ENCODE peak calls at places on chromosome 1, in ten cellular contexts. R is right atrium auricular region, X is IMR-90, C is esophagus muscularis mucosa, O is uterus, Y is endothelial cell of umbilical vein, S is lung, B is prostate gland, F is A549, W is esophagus squamous epithelium. P is an unnamed sample.

GRCh38 chr1:68218485-68218884 is 13.8 kb downstream of the WLS start:
- DNase-seq in R (no peak), X (no peak), C (no peak), O (no peak), Y (no peak), S (no peak), B (peak; percentile 56), F (no peak), W (no peak), P (no peak)

GRCh38 chr1:234610582-234611152 is 689 bp upstream of the IRF2BP2 start:
- DNase-seq in R (peak; percentile 98), X (peak; percentile 95), C (peak; percentile 99), O (peak; percentile 94), Y (peak; percentile 95), S (peak; percentile 96), B (peak; percentile 93), F (peak; percentile 92), W (peak; percentile 68), P (peak; percentile 97)

GRCh38 chr1:180168786-180169640 is 14.3 kb downstream of the QSOX1 start:
- DNase-seq in R (no peak), X (peak; percentile 22), C (no peak), O (peak; percentile 13), Y (peak; percentile 51), S (peak; percentile 51), B (peak; percentile 50), F (peak; percentile 82), W (no peak), P (peak; percentile 86)

GRCh38 chr1:230186003-230186863 is 119.2 kb downstream of the GALNT2 start:
- DNase-seq in R (no peak), X (peak; percentile 93), C (peak; percentile 92), O (no peak), Y (peak; percentile 92), S (peak; percentile 89), B (peak; percentile 87), F (peak; percentile 87), W (no peak), P (peak; percentile 78)

GRCh38 chr1:93207211-93207610 is 26.7 kb downstream of the CCDC18 start:
- DNase-seq in R (no peak), X (no peak), C (no peak), O (no peak), Y (no peak), S (no peak), B (no peak), F (no peak), W (no peak), P (no peak)

GRCh38 chr1:55472784-55473183 is 257.6 kb upstream of the USP24 start:
- DNase-seq in R (no peak), X (peak; percentile 31), C (no peak), O (no peak), Y (peak; percentile 26), S (no peak), B (no peak), F (peak; percentile 13), W (no peak), P (no peak)

GRCh38 chr1:31748265-31748859 is 15.8 kb downstream of the ADGRB2 start:
- DNase-seq in R (no peak), X (peak; percentile 31), C (no peak), O (no peak), Y (no peak), S (no peak), B (no peak), F (no peak), W (no peak), P (no peak)

GRCh38 chr1:200129480-200129879 is 102.0 kb downstream of the NR5A2 start:
- DNase-seq in R (no peak), X (no peak), C (no peak), O (no peak), Y (no peak), S (no peak), B (no peak), F (no peak), W (no peak), P (no peak)

GRCh38 chr1:172638885-172639831 is 19.7 kb upstream of the FASLG start:
- DNase-seq in R (no peak), X (peak; percentile 99), C (no peak), O (no peak), Y (no peak), S (no peak), B (no peak), F (peak; percentile 51), W (no peak), P (no peak)

GRCh38 chr1:109579496-109579895 is 31.1 kb downstream of the GNAI3 start:
- DNase-seq in R (no peak), X (peak; percentile 28), C (no peak), O (no peak), Y (no peak), S (no peak), B (no peak), F (no peak), W (no peak), P (no peak)

GRCh38 chr1:155226910-155227260 is 18.4 kb downstream of the MTX1 start:
- DNase-seq in R (no peak), X (peak; percentile 38), C (no peak), O (peak; percentile 45), Y (no peak), S (no peak), B (no peak), F (peak; percentile 52), W (no peak), P (peak; percentile 53)

GRCh38 chr1:23018661-23019093 is 591 bp upstream of the KDM1A start:
- DNase-seq in R (no peak), X (no peak), C (no peak), O (peak; percentile 24), Y (no peak), S (no peak), B (peak; percentile 10), F (peak; percentile 16), W (no peak), P (peak; percentile 25)

GRCh38 chr1:181391297-181391905 is 91.9 kb upstream of the CACNA1E start:
- DNase-seq in R (no peak), X (no peak), C (no peak), O (no peak), Y (no peak), S (no peak), B (no peak), F (no peak), W (no peak), P (no peak)

GRCh38 chr1:38908821-38909220 is 27.4 kb upstream of the GJA9 start:
- DNase-seq in R (no peak), X (no peak), C (no peak), O (no peak), Y (no peak), S (no peak), B (no peak), F (no peak), W (no peak), P (no peak)

GRCh38 chr1:24657781-24658180 is 14.7 kb downstream of the SRRM1 start:
- DNase-seq in R (no peak), X (no peak), C (no peak), O (no peak), Y (no peak), S (no peak), B (no peak), F (no peak), W (no peak), P (no peak)

DNA sequence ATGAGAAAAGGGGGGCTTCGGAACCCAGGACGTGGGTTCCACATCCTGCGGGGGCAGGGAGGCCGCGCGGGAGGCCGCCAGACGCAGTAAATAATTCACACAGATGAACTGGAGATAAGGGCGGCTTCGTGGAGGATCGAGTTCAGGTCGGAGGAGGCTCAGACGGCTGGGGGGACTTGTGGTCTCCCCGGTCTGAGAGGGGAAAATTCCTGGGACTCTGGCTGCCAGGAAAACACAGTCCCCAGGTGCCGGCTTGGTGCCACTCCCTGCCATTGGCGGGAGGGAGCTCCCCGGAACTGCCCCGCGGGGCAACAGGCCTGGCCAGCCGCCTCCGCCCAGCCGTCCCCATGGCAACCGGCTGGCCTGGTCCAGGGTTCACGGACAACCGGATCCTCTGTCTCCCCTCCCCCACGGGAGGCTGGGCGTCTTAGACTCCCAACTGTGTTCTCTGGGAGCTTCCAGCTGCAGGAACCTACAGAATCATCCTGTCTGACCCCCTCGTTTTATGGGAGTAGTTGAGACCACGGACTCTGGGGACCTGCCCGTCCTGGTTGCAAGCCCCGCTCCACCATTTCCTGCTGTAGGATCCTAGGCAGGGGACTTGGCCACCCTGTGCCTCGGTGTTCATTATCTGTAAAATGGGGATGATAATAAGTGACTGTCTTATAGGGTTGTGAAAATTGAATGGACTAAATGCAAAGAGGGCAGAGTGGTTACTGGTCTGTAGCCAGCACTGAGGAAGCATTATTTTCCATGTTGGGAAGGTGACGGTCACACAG is 9.6 kb downstream of the CAMK2N1 start:
- DNase-seq in R (no peak), X (no peak), C (no peak), O (no peak), Y (no peak), S (no peak), B (no peak), F (peak; percentile 47), W (no peak), P (peak; percentile 98)
- H3K4me3 ChIP-seq in R (no peak overlapping the region), X (no peak overlapping the region), C (no peak overlapping the region), O (no peak overlapping the region), Y (no peak overlapping the region), S (no peak overlapping the region), B (no peak overlapping the region), F (peak overlapping the region; percentile 38), W (no peak overlapping the region), P (no peak overlapping the region)

DNA sequence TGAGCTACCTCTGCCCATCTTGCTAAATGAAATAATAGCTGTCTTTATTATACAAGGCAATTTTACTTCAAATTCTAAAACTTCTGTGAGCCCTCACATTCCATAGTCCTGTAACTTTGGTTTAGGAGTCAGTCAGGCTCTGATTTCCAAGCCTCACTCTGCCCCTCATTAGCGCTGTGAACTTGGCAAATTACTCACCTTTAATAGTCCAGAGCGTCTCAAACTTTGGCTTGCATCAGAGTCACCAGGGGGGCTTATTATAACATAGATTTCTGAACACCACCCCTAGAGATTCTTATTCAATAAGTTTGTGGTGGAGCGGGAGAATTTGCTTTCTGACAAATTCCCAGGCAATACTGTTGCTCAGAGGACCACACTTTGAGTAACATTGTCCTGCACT is 126.2 kb upstream of the FGGY start:
- DNase-seq in R (no peak), X (no peak), C (peak; percentile 12), O (no peak), Y (no peak), S (no peak), B (no peak), F (no peak), W (no peak), P (no peak)
- H3K4me1 ChIP-seq in R (no peaks in the 10 kb centered on the region), X (peaks cover 3% of the 10 kb centered on the region), C (no peaks in the 10 kb centered on the region), O (no peaks in the 10 kb centered on the region), Y (peaks cover 13% of the 10 kb centered on the region), S (no peaks in the 10 kb centered on the region), B (no peaks in the 10 kb centered on the region), F (peaks cover 39% of the 10 kb centered on the region), W (no peaks in the 10 kb centered on the region), P (no peaks in the 10 kb centered on the region)

GRCh38 chr1:17922833-17923232 is 167.7 kb downstream of the ACTL8 start:
- DNase-seq in R (no peak), X (peak; percentile 12), C (no peak), O (no peak), Y (no peak), S (no peak), B (no peak), F (peak; percentile 32), W (no peak), P (peak; percentile 57)
- TF ChIP-seq CTCF in R (peak; percentile 16), X (peak; percentile 44), C (peak; percentile 8), O (no peak), Y (no peak), S (no peak), B (peak; percentile 24), F (peak; percentile 50), W (no peak), P (peak; percentile 16)

DNA sequence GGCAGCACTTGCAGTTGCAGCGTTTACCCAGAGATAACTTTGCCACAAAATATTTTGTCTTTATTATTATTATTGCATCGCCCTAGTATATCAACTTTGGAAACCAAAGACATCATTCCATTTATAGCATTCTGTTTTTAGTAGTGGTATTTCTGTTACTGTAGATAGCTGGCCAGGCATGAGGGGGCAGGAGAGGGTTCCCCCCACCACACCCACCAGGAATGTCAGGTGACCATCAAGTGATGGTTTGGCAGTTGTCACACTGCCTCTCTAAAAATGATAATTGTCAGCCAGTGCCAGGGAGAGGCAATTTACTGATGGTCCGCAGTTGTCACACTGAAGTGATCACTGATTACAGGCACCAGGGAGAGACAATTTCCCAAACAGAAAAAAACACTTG is 135.6 kb downstream of the TSEN15 start:
- DNase-seq in R (no peak), X (no peak), C (no peak), O (no peak), Y (no peak), S (no peak), B (no peak), F (no peak), W (no peak), P (no peak)
- H3K4me3 ChIP-seq in R (no peak overlapping the region), X (no peak overlapping the region), C (no peak overlapping the region), O (no peak overlapping the region), Y (no peak overlapping the region), S (no peak overlapping the region), B (no peak overlapping the region), F (no peak overlapping the region), W (no peak overlapping the region), P (no peak overlapping the region)

P was measured in mucosa of descending colon.